ENCODE peak calls at places on chromosomes 6 and 20, in nine cellular contexts. One of them, this sample, is unnamed.

GRCh38 chr6:17102258-17102870 is 514 bp downstream of the STMND1 start:
- DNase-seq in neural crest cell: no peak
- DNase-seq in spleen: no peak
- DNase-seq in GM13976: no peak
- DNase-seq in GM12865: no peak
- DNase-seq in GM06990: no peak
- DNase-seq in upper lobe of right lung: no peak
- DNase-seq in A549: no peak
- DNase-seq in mammary epithelial cell: no peak
- DNase-seq in this sample: no peak

GRCh38 chr6:7750183-7750582 is 24.3 kb downstream of the BMP6 start:
- DNase-seq in neural crest cell: no peak
- DNase-seq in spleen: no peak
- DNase-seq in GM13976: no peak
- DNase-seq in GM12865: no peak
- DNase-seq in GM06990: no peak
- DNase-seq in upper lobe of right lung: no peak
- DNase-seq in A549: no peak
- DNase-seq in mammary epithelial cell: no peak
- DNase-seq in this sample: no peak

GRCh38 chr6:42241915-42242314 is 24.3 kb upstream of the MRPS10 start:
- DNase-seq in neural crest cell: no peak
- DNase-seq in spleen: no peak
- DNase-seq in GM13976: no peak
- DNase-seq in GM12865: no peak
- DNase-seq in GM06990: no peak
- DNase-seq in upper lobe of right lung: no peak
- DNase-seq in A549: no peak
- DNase-seq in mammary epithelial cell: no peak
- DNase-seq in this sample: no peak

GRCh38 chr20:31862157-31862470 is 8.2 kb downstream of the DUSP15 start:
- DNase-seq in neural crest cell: no peak
- DNase-seq in spleen: no peak
- DNase-seq in GM13976: no peak
- DNase-seq in GM12865: no peak
- DNase-seq in GM06990: no peak
- DNase-seq in upper lobe of right lung: no peak
- DNase-seq in A549: no peak
- DNase-seq in mammary epithelial cell: no peak
- DNase-seq in this sample: no peak

GRCh38 chr6:102793752-102794151 is 1400.2 kb downstream of the GRIK2 start:
- DNase-seq in neural crest cell: no peak
- DNase-seq in spleen: no peak
- DNase-seq in GM13976: no peak
- DNase-seq in GM12865: no peak
- DNase-seq in GM06990: no peak
- DNase-seq in upper lobe of right lung: no peak
- DNase-seq in A549: no peak
- DNase-seq in mammary epithelial cell: no peak
- DNase-seq in this sample: no peak

GRCh38 chr20:21557246-21557982 is 43.5 kb upstream of the NKX2-2 start:
- DNase-seq in neural crest cell: no peak
- DNase-seq in spleen: no peak
- DNase-seq in GM13976: no peak
- DNase-seq in GM12865: peak
- DNase-seq in GM06990: peak
- DNase-seq in upper lobe of right lung: no peak
- DNase-seq in A549: no peak
- DNase-seq in mammary epithelial cell: no peak
- DNase-seq in this sample: no peak

GRCh38 chr6:144585217-144585814 is 300.2 kb downstream of the UTRN start:
- DNase-seq in neural crest cell: peak
- DNase-seq in spleen: no peak
- DNase-seq in GM13976: no peak
- DNase-seq in GM12865: peak
- DNase-seq in GM06990: peak
- DNase-seq in upper lobe of right lung: no peak
- DNase-seq in A549: peak
- DNase-seq in mammary epithelial cell: peak
- DNase-seq in this sample: no peak

GRCh38 chr6:149909701-149910470 is 12.0 kb upstream of the RAET1E start:
- DNase-seq in neural crest cell: no peak
- DNase-seq in spleen: no peak
- DNase-seq in GM13976: no peak
- DNase-seq in GM12865: no peak
- DNase-seq in GM06990: no peak
- DNase-seq in upper lobe of right lung: peak
- DNase-seq in A549: no peak
- DNase-seq in mammary epithelial cell: no peak
- DNase-seq in this sample: no peak

GRCh38 chr6:78538002-78538401 is 329.3 kb upstream of the IRAK1BP1 start:
- DNase-seq in neural crest cell: no peak
- DNase-seq in spleen: no peak
- DNase-seq in GM13976: no peak
- DNase-seq in GM12865: no peak
- DNase-seq in GM06990: no peak
- DNase-seq in upper lobe of right lung: no peak
- DNase-seq in A549: no peak
- DNase-seq in mammary epithelial cell: peak
- DNase-seq in this sample: no peak

GRCh38 chr6:78808356-78808891 is 58.9 kb upstream of the IRAK1BP1 start:
- DNase-seq in neural crest cell: no peak
- DNase-seq in spleen: no peak
- DNase-seq in GM13976: no peak
- DNase-seq in GM12865: no peak
- DNase-seq in GM06990: no peak
- DNase-seq in upper lobe of right lung: no peak
- DNase-seq in A549: no peak
- DNase-seq in mammary epithelial cell: no peak
- DNase-seq in this sample: no peak

GRCh38 chr6:40805336-40805735 is 218.2 kb upstream of the LRFN2 start:
- DNase-seq in neural crest cell: no peak
- DNase-seq in spleen: no peak
- DNase-seq in GM13976: no peak
- DNase-seq in GM12865: no peak
- DNase-seq in GM06990: no peak
- DNase-seq in upper lobe of right lung: no peak
- DNase-seq in A549: no peak
- DNase-seq in mammary epithelial cell: no peak
- DNase-seq in this sample: no peak

GRCh38 chr6:40802481-40802880 is 215.3 kb upstream of the LRFN2 start:
- DNase-seq in neural crest cell: no peak
- DNase-seq in spleen: no peak
- DNase-seq in GM13976: no peak
- DNase-seq in GM12865: no peak
- DNase-seq in GM06990: no peak
- DNase-seq in upper lobe of right lung: no peak
- DNase-seq in A549: no peak
- DNase-seq in mammary epithelial cell: no peak
- DNase-seq in this sample: no peak

GRCh38 chr6:40803897-40804702 is 216.9 kb upstream of the LRFN2 start:
- DNase-seq in neural crest cell: no peak
- DNase-seq in spleen: no peak
- DNase-seq in GM13976: no peak
- DNase-seq in GM12865: no peak
- DNase-seq in GM06990: no peak
- DNase-seq in upper lobe of right lung: no peak
- DNase-seq in A549: no peak
- DNase-seq in mammary epithelial cell: no peak
- DNase-seq in this sample: no peak

GRCh38 chr6:40806479-40806878 is 219.3 kb upstream of the LRFN2 start:
- DNase-seq in neural crest cell: no peak
- DNase-seq in spleen: no peak
- DNase-seq in GM13976: no peak
- DNase-seq in GM12865: no peak
- DNase-seq in GM06990: no peak
- DNase-seq in upper lobe of right lung: no peak
- DNase-seq in A549: no peak
- DNase-seq in mammary epithelial cell: peak
- DNase-seq in this sample: no peak

DNA sequence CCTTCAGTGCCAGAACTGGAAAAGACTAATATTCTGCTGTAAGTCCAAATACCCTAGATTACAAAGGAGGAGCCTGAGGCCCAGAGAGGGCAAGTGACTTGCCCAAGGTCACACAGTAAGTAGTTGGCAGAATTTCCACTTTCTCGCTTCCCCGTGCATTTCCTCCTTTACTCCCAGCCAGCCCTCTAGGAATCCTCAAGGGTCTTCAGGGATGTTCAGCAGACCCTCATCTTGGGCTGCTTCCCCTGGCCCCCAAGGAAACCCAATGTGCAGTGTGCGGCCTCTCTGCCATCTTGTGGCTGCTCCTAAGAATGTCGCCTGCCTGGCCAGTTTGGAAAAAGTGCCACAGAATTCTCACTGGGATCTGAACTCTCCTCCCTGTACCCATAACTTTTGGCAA is 217.7 kb upstream of the LRFN2 start:
- DNase-seq in neural crest cell: no peak
- DNase-seq in spleen: no peak
- DNase-seq in GM13976: no peak
- DNase-seq in GM12865: no peak
- DNase-seq in GM06990: no peak
- DNase-seq in upper lobe of right lung: no peak
- DNase-seq in A549: no peak
- DNase-seq in mammary epithelial cell: no peak
- DNase-seq in this sample: no peak
- TF ChIP-seq CTCF in neural crest cell: peak
- TF ChIP-seq CTCF in spleen: no peak
- TF ChIP-seq CTCF in GM13976: no peak
- TF ChIP-seq CTCF in GM12865: no peak
- TF ChIP-seq CTCF in GM06990: peak
- TF ChIP-seq CTCF in upper lobe of right lung: peak
- TF ChIP-seq CTCF in A549: no peak
- TF ChIP-seq CTCF in mammary epithelial cell: peak
- TF ChIP-seq CTCF in this sample: peak

GRCh38 chr6:6725834-6726194 is 137.3 kb downstream of the LY86 start:
- DNase-seq in neural crest cell: no peak
- DNase-seq in spleen: no peak
- DNase-seq in GM13976: no peak
- DNase-seq in GM12865: no peak
- DNase-seq in GM06990: no peak
- DNase-seq in upper lobe of right lung: peak
- DNase-seq in A549: no peak
- DNase-seq in mammary epithelial cell: no peak
- DNase-seq in this sample: no peak

GRCh38 chr6:6725120-6725833 is 136.8 kb downstream of the LY86 start:
- DNase-seq in neural crest cell: no peak
- DNase-seq in spleen: no peak
- DNase-seq in GM13976: no peak
- DNase-seq in GM12865: no peak
- DNase-seq in GM06990: no peak
- DNase-seq in upper lobe of right lung: peak
- DNase-seq in A549: no peak
- DNase-seq in mammary epithelial cell: no peak
- DNase-seq in this sample: no peak

GRCh38 chr6:6729971-6730370 is 141.5 kb downstream of the LY86 start:
- DNase-seq in neural crest cell: no peak
- DNase-seq in spleen: no peak
- DNase-seq in GM13976: no peak
- DNase-seq in GM12865: no peak
- DNase-seq in GM06990: no peak
- DNase-seq in upper lobe of right lung: no peak
- DNase-seq in A549: no peak
- DNase-seq in mammary epithelial cell: no peak
- DNase-seq in this sample: no peak

GRCh38 chr6:6730831-6731230 is 142.3 kb downstream of the LY86 start:
- DNase-seq in neural crest cell: no peak
- DNase-seq in spleen: no peak
- DNase-seq in GM13976: no peak
- DNase-seq in GM12865: no peak
- DNase-seq in GM06990: no peak
- DNase-seq in upper lobe of right lung: no peak
- DNase-seq in A549: peak
- DNase-seq in mammary epithelial cell: peak
- DNase-seq in this sample: no peak

GRCh38 chr6:6728169-6728941 is 139.8 kb downstream of the LY86 start:
- DNase-seq in neural crest cell: no peak
- DNase-seq in spleen: no peak
- DNase-seq in GM13976: no peak
- DNase-seq in GM12865: no peak
- DNase-seq in GM06990: no peak
- DNase-seq in upper lobe of right lung: no peak
- DNase-seq in A549: no peak
- DNase-seq in mammary epithelial cell: no peak
- DNase-seq in this sample: peak
- TF ChIP-seq CTCF in neural crest cell: no peak
- TF ChIP-seq CTCF in spleen: no peak
- TF ChIP-seq CTCF in GM13976: no peak
- TF ChIP-seq CTCF in GM12865: no peak
- TF ChIP-seq CTCF in GM06990: no peak
- TF ChIP-seq CTCF in upper lobe of right lung: no peak
- TF ChIP-seq CTCF in A549: no peak
- TF ChIP-seq CTCF in mammary epithelial cell: no peak
- TF ChIP-seq CTCF in this sample: no peak

GRCh38 chr20:50821994-50822393 is 27.1 kb downstream of the BCAS4 start:
- DNase-seq in neural crest cell: no peak
- DNase-seq in spleen: no peak
- DNase-seq in GM13976: no peak
- DNase-seq in GM12865: peak
- DNase-seq in GM06990: peak
- DNase-seq in upper lobe of right lung: no peak
- DNase-seq in A549: no peak
- DNase-seq in mammary epithelial cell: no peak
- DNase-seq in this sample: no peak

GRCh38 chr20:50817776-50818172 is 22.9 kb downstream of the BCAS4 start:
- DNase-seq in neural crest cell: no peak
- DNase-seq in spleen: no peak
- DNase-seq in GM13976: no peak
- DNase-seq in GM12865: peak
- DNase-seq in GM06990: no peak
- DNase-seq in upper lobe of right lung: no peak
- DNase-seq in A549: no peak
- DNase-seq in mammary epithelial cell: no peak
- DNase-seq in this sample: no peak

GRCh38 chr20:50820515-50821256 is 25.8 kb downstream of the BCAS4 start:
- DNase-seq in neural crest cell: no peak
- DNase-seq in spleen: no peak
- DNase-seq in GM13976: no peak
- DNase-seq in GM12865: peak
- DNase-seq in GM06990: no peak
- DNase-seq in upper lobe of right lung: no peak
- DNase-seq in A549: no peak
- DNase-seq in mammary epithelial cell: no peak
- DNase-seq in this sample: no peak

GRCh38 chr20:50821257-50821921 is 26.5 kb downstream of the BCAS4 start:
- DNase-seq in neural crest cell: no peak
- DNase-seq in spleen: no peak
- DNase-seq in GM13976: no peak
- DNase-seq in GM12865: peak
- DNase-seq in GM06990: no peak
- DNase-seq in upper lobe of right lung: no peak
- DNase-seq in A549: no peak
- DNase-seq in mammary epithelial cell: no peak
- DNase-seq in this sample: no peak

GRCh38 chr20:50819344-50819743 is 24.5 kb downstream of the BCAS4 start:
- DNase-seq in neural crest cell: no peak
- DNase-seq in spleen: no peak
- DNase-seq in GM13976: no peak
- DNase-seq in GM12865: peak
- DNase-seq in GM06990: no peak
- DNase-seq in upper lobe of right lung: no peak
- DNase-seq in A549: no peak
- DNase-seq in mammary epithelial cell: no peak
- DNase-seq in this sample: no peak
- TF ChIP-seq CTCF in neural crest cell: no peak
- TF ChIP-seq CTCF in spleen: no peak
- TF ChIP-seq CTCF in GM13976: no peak
- TF ChIP-seq CTCF in GM12865: no peak
- TF ChIP-seq CTCF in GM06990: no peak
- TF ChIP-seq CTCF in upper lobe of right lung: no peak
- TF ChIP-seq CTCF in A549: no peak
- TF ChIP-seq CTCF in mammary epithelial cell: no peak
- TF ChIP-seq CTCF in this sample: no peak

GRCh38 chr6:157019115-157019628 is 242.0 kb downstream of the ARID1B start:
- DNase-seq in neural crest cell: no peak
- DNase-seq in spleen: no peak
- DNase-seq in GM13976: peak
- DNase-seq in GM12865: peak
- DNase-seq in GM06990: no peak
- DNase-seq in upper lobe of right lung: no peak
- DNase-seq in A549: peak
- DNase-seq in mammary epithelial cell: no peak
- DNase-seq in this sample: no peak
- TF ChIP-seq CTCF in neural crest cell: peak
- TF ChIP-seq CTCF in spleen: no peak
- TF ChIP-seq CTCF in GM13976: no peak
- TF ChIP-seq CTCF in GM12865: peak
- TF ChIP-seq CTCF in GM06990: no peak
- TF ChIP-seq CTCF in upper lobe of right lung: no peak
- TF ChIP-seq CTCF in A549: no peak
- TF ChIP-seq CTCF in mammary epithelial cell: no peak
- TF ChIP-seq CTCF in this sample: no peak

This sample was measured in nephron progenitor cell.